ENCODE peak calls at places on chromosomes 1 and 21, in nine cellular contexts. One of them, this sample, is unnamed.

GRCh38 chr1:5265416-5266075 is 611.1 kb downstream of the AJAP1 start:
- DNase-seq in GM03348: no peak
- DNase-seq in NCI-H1092 treated with DMSO at 0.1 percent for 48 hours: no peak
- DNase-seq in posterior cingulate gyrus: peak; percentile 74
- DNase-seq in iPS-NIHi11: no peak
- DNase-seq in prostate gland: no peak
- DNase-seq in activated CD8-positive, alpha-beta T cell treated with anti-CD3 and anti-CD28 coated beads, Interleukin-2, amount 10 ng/mL, durations not matched to agents 7 days and 5 days: no peak
- DNase-seq in cardiac fibroblast: no peak
- DNase-seq in central memory CD8-positive, alpha-beta T cell: no peak
- DNase-seq in this sample: no peak

GRCh38 chr21:33451634-33452071 is 28.1 kb downstream of the TMEM50B start:
- DNase-seq in GM03348: no peak
- DNase-seq in NCI-H1092 treated with DMSO at 0.1 percent for 48 hours: no peak
- DNase-seq in posterior cingulate gyrus: no peak
- DNase-seq in iPS-NIHi11: no peak
- DNase-seq in prostate gland: peak; percentile 56
- DNase-seq in activated CD8-positive, alpha-beta T cell treated with anti-CD3 and anti-CD28 coated beads, Interleukin-2, amount 10 ng/mL, durations not matched to agents 7 days and 5 days: no peak
- DNase-seq in cardiac fibroblast: no peak
- DNase-seq in central memory CD8-positive, alpha-beta T cell: no peak
- DNase-seq in this sample: peak; percentile 54

GRCh38 chr1:6145864-6146410 is 34.2 kb downstream of the CHD5 start:
- DNase-seq in GM03348: no peak
- DNase-seq in NCI-H1092 treated with DMSO at 0.1 percent for 48 hours: no peak
- DNase-seq in posterior cingulate gyrus: no peak
- DNase-seq in iPS-NIHi11: no peak
- DNase-seq in prostate gland: no peak
- DNase-seq in activated CD8-positive, alpha-beta T cell treated with anti-CD3 and anti-CD28 coated beads, Interleukin-2, amount 10 ng/mL, durations not matched to agents 7 days and 5 days: no peak
- DNase-seq in cardiac fibroblast: no peak
- DNase-seq in central memory CD8-positive, alpha-beta T cell: no peak
- DNase-seq in this sample: no peak

GRCh38 chr1:58819719-58820118 is 35.9 kb upstream of the JUN start:
- DNase-seq in GM03348: no peak
- DNase-seq in NCI-H1092 treated with DMSO at 0.1 percent for 48 hours: no peak
- DNase-seq in posterior cingulate gyrus: no peak
- DNase-seq in iPS-NIHi11: no peak
- DNase-seq in prostate gland: no peak
- DNase-seq in activated CD8-positive, alpha-beta T cell treated with anti-CD3 and anti-CD28 coated beads, Interleukin-2, amount 10 ng/mL, durations not matched to agents 7 days and 5 days: no peak
- DNase-seq in cardiac fibroblast: peak; percentile 14
- DNase-seq in central memory CD8-positive, alpha-beta T cell: no peak
- DNase-seq in this sample: no peak

GRCh38 chr21:37461494-37461893 is 94.9 kb downstream of the DYRK1A start:
- DNase-seq in GM03348: no peak
- DNase-seq in NCI-H1092 treated with DMSO at 0.1 percent for 48 hours: no peak
- DNase-seq in posterior cingulate gyrus: no peak
- DNase-seq in iPS-NIHi11: no peak
- DNase-seq in prostate gland: no peak
- DNase-seq in activated CD8-positive, alpha-beta T cell treated with anti-CD3 and anti-CD28 coated beads, Interleukin-2, amount 10 ng/mL, durations not matched to agents 7 days and 5 days: no peak
- DNase-seq in cardiac fibroblast: peak; percentile 34
- DNase-seq in central memory CD8-positive, alpha-beta T cell: no peak
- DNase-seq in this sample: no peak

GRCh38 chr1:209850342-209850979 is 22.7 kb downstream of the UTP25 start:
- DNase-seq in GM03348: peak; percentile 74
- DNase-seq in NCI-H1092 treated with DMSO at 0.1 percent for 48 hours: peak; percentile 38
- DNase-seq in posterior cingulate gyrus: peak; percentile 98
- DNase-seq in iPS-NIHi11: peak; percentile 53
- DNase-seq in prostate gland: peak; percentile 73
- DNase-seq in activated CD8-positive, alpha-beta T cell treated with anti-CD3 and anti-CD28 coated beads, Interleukin-2, amount 10 ng/mL, durations not matched to agents 7 days and 5 days: peak; percentile 27
- DNase-seq in cardiac fibroblast: peak; percentile 79
- DNase-seq in central memory CD8-positive, alpha-beta T cell: no peak
- DNase-seq in this sample: no peak

GRCh38 chr1:179709841-179710329 is 33.2 kb upstream of the FAM163A start:
- DNase-seq in GM03348: no peak
- DNase-seq in NCI-H1092 treated with DMSO at 0.1 percent for 48 hours: peak; percentile 75
- DNase-seq in posterior cingulate gyrus: no peak
- DNase-seq in iPS-NIHi11: no peak
- DNase-seq in prostate gland: peak; percentile 6
- DNase-seq in activated CD8-positive, alpha-beta T cell treated with anti-CD3 and anti-CD28 coated beads, Interleukin-2, amount 10 ng/mL, durations not matched to agents 7 days and 5 days: no peak
- DNase-seq in cardiac fibroblast: peak; percentile 93
- DNase-seq in central memory CD8-positive, alpha-beta T cell: no peak
- DNase-seq in this sample: no peak

GRCh38 chr1:11594222-11594621 is 60.0 kb downstream of the FBXO2 start:
- DNase-seq in GM03348: peak; percentile 29
- DNase-seq in NCI-H1092 treated with DMSO at 0.1 percent for 48 hours: no peak
- DNase-seq in posterior cingulate gyrus: no peak
- DNase-seq in iPS-NIHi11: peak; percentile 77
- DNase-seq in prostate gland: no peak
- DNase-seq in activated CD8-positive, alpha-beta T cell treated with anti-CD3 and anti-CD28 coated beads, Interleukin-2, amount 10 ng/mL, durations not matched to agents 7 days and 5 days: no peak
- DNase-seq in cardiac fibroblast: peak; percentile 33
- DNase-seq in central memory CD8-positive, alpha-beta T cell: no peak
- DNase-seq in this sample: no peak

GRCh38 chr1:157105988-157106812 is 6.6 kb upstream of the ETV3L start:
- DNase-seq in GM03348: peak; percentile 89
- DNase-seq in NCI-H1092 treated with DMSO at 0.1 percent for 48 hours: no peak
- DNase-seq in posterior cingulate gyrus: peak; percentile 79
- DNase-seq in iPS-NIHi11: no peak
- DNase-seq in prostate gland: no peak
- DNase-seq in activated CD8-positive, alpha-beta T cell treated with anti-CD3 and anti-CD28 coated beads, Interleukin-2, amount 10 ng/mL, durations not matched to agents 7 days and 5 days: peak; percentile 39
- DNase-seq in cardiac fibroblast: peak; percentile 65
- DNase-seq in central memory CD8-positive, alpha-beta T cell: no peak
- DNase-seq in this sample: no peak

GRCh38 chr1:63116016-63116415 is 206.4 kb upstream of the FOXD3 start:
- DNase-seq in GM03348: no peak
- DNase-seq in NCI-H1092 treated with DMSO at 0.1 percent for 48 hours: no peak
- DNase-seq in posterior cingulate gyrus: no peak
- DNase-seq in iPS-NIHi11: no peak
- DNase-seq in prostate gland: no peak
- DNase-seq in activated CD8-positive, alpha-beta T cell treated with anti-CD3 and anti-CD28 coated beads, Interleukin-2, amount 10 ng/mL, durations not matched to agents 7 days and 5 days: no peak
- DNase-seq in cardiac fibroblast: peak; percentile 17
- DNase-seq in central memory CD8-positive, alpha-beta T cell: no peak
- DNase-seq in this sample: no peak

GRCh38 chr1:210645582-210646257 is 317.0 kb downstream of the HHAT start:
- DNase-seq in GM03348: no peak
- DNase-seq in NCI-H1092 treated with DMSO at 0.1 percent for 48 hours: no peak
- DNase-seq in posterior cingulate gyrus: no peak
- DNase-seq in iPS-NIHi11: no peak
- DNase-seq in prostate gland: no peak
- DNase-seq in activated CD8-positive, alpha-beta T cell treated with anti-CD3 and anti-CD28 coated beads, Interleukin-2, amount 10 ng/mL, durations not matched to agents 7 days and 5 days: no peak
- DNase-seq in cardiac fibroblast: no peak
- DNase-seq in central memory CD8-positive, alpha-beta T cell: no peak
- DNase-seq in this sample: no peak

GRCh38 chr1:53642215-53642555 is 96.8 kb downstream of the GLIS1 start:
- DNase-seq in GM03348: no peak
- DNase-seq in NCI-H1092 treated with DMSO at 0.1 percent for 48 hours: no peak
- DNase-seq in posterior cingulate gyrus: no peak
- DNase-seq in iPS-NIHi11: no peak
- DNase-seq in prostate gland: no peak
- DNase-seq in activated CD8-positive, alpha-beta T cell treated with anti-CD3 and anti-CD28 coated beads, Interleukin-2, amount 10 ng/mL, durations not matched to agents 7 days and 5 days: no peak
- DNase-seq in cardiac fibroblast: no peak
- DNase-seq in central memory CD8-positive, alpha-beta T cell: no peak
- DNase-seq in this sample: no peak

GRCh38 chr1:21165632-21166031 is 11.1 kb downstream of the EIF4G3 start:
- DNase-seq in GM03348: no peak
- DNase-seq in NCI-H1092 treated with DMSO at 0.1 percent for 48 hours: no peak
- DNase-seq in posterior cingulate gyrus: no peak
- DNase-seq in iPS-NIHi11: no peak
- DNase-seq in prostate gland: no peak
- DNase-seq in activated CD8-positive, alpha-beta T cell treated with anti-CD3 and anti-CD28 coated beads, Interleukin-2, amount 10 ng/mL, durations not matched to agents 7 days and 5 days: no peak
- DNase-seq in cardiac fibroblast: no peak
- DNase-seq in central memory CD8-positive, alpha-beta T cell: no peak
- DNase-seq in this sample: no peak

GRCh38 chr1:160781914-160782689 is 13.9 kb upstream of the LY9 start:
- DNase-seq in GM03348: no peak
- DNase-seq in NCI-H1092 treated with DMSO at 0.1 percent for 48 hours: no peak
- DNase-seq in posterior cingulate gyrus: no peak
- DNase-seq in iPS-NIHi11: no peak
- DNase-seq in prostate gland: peak; percentile 33
- DNase-seq in activated CD8-positive, alpha-beta T cell treated with anti-CD3 and anti-CD28 coated beads, Interleukin-2, amount 10 ng/mL, durations not matched to agents 7 days and 5 days: peak; percentile 39
- DNase-seq in cardiac fibroblast: no peak
- DNase-seq in central memory CD8-positive, alpha-beta T cell: no peak
- DNase-seq in this sample: no peak

GRCh38 chr1:161039154-161039545 is 386 bp upstream of the TSTD1 start:
- DNase-seq in GM03348: no peak
- DNase-seq in NCI-H1092 treated with DMSO at 0.1 percent for 48 hours: no peak
- DNase-seq in posterior cingulate gyrus: no peak
- DNase-seq in iPS-NIHi11: no peak
- DNase-seq in prostate gland: no peak
- DNase-seq in activated CD8-positive, alpha-beta T cell treated with anti-CD3 and anti-CD28 coated beads, Interleukin-2, amount 10 ng/mL, durations not matched to agents 7 days and 5 days: no peak
- DNase-seq in cardiac fibroblast: no peak
- DNase-seq in central memory CD8-positive, alpha-beta T cell: no peak
- DNase-seq in this sample: no peak

GRCh38 chr1:85867189-85867588 is 159.0 kb upstream of the ZNHIT6 start:
- DNase-seq in GM03348: no peak
- DNase-seq in NCI-H1092 treated with DMSO at 0.1 percent for 48 hours: no peak
- DNase-seq in posterior cingulate gyrus: no peak
- DNase-seq in iPS-NIHi11: no peak
- DNase-seq in prostate gland: no peak
- DNase-seq in activated CD8-positive, alpha-beta T cell treated with anti-CD3 and anti-CD28 coated beads, Interleukin-2, amount 10 ng/mL, durations not matched to agents 7 days and 5 days: no peak
- DNase-seq in cardiac fibroblast: no peak
- DNase-seq in central memory CD8-positive, alpha-beta T cell: no peak
- DNase-seq in this sample: no peak

GRCh38 chr1:154697710-154698109 is 89.7 kb upstream of the ADAR start:
- DNase-seq in GM03348: no peak
- DNase-seq in NCI-H1092 treated with DMSO at 0.1 percent for 48 hours: no peak
- DNase-seq in posterior cingulate gyrus: no peak
- DNase-seq in iPS-NIHi11: no peak
- DNase-seq in prostate gland: no peak
- DNase-seq in activated CD8-positive, alpha-beta T cell treated with anti-CD3 and anti-CD28 coated beads, Interleukin-2, amount 10 ng/mL, durations not matched to agents 7 days and 5 days: no peak
- DNase-seq in cardiac fibroblast: no peak
- DNase-seq in central memory CD8-positive, alpha-beta T cell: no peak
- DNase-seq in this sample: no peak

GRCh38 chr1:3657578-3658230 is 5.4 kb downstream of the TP73 start:
- DNase-seq in GM03348: no peak
- DNase-seq in NCI-H1092 treated with DMSO at 0.1 percent for 48 hours: no peak
- DNase-seq in posterior cingulate gyrus: peak; percentile 65
- DNase-seq in iPS-NIHi11: no peak
- DNase-seq in prostate gland: no peak
- DNase-seq in activated CD8-positive, alpha-beta T cell treated with anti-CD3 and anti-CD28 coated beads, Interleukin-2, amount 10 ng/mL, durations not matched to agents 7 days and 5 days: no peak
- DNase-seq in cardiac fibroblast: no peak
- DNase-seq in central memory CD8-positive, alpha-beta T cell: no peak
- DNase-seq in this sample: no peak

GRCh38 chr1:97364086-97364485 is 556.7 kb downstream of the DPYD start:
- DNase-seq in GM03348: peak; percentile 53
- DNase-seq in NCI-H1092 treated with DMSO at 0.1 percent for 48 hours: no peak
- DNase-seq in posterior cingulate gyrus: no peak
- DNase-seq in iPS-NIHi11: no peak
- DNase-seq in prostate gland: no peak
- DNase-seq in activated CD8-positive, alpha-beta T cell treated with anti-CD3 and anti-CD28 coated beads, Interleukin-2, amount 10 ng/mL, durations not matched to agents 7 days and 5 days: no peak
- DNase-seq in cardiac fibroblast: peak; percentile 45
- DNase-seq in central memory CD8-positive, alpha-beta T cell: no peak
- DNase-seq in this sample: no peak

GRCh38 chr1:229130028-229130668 is 140.8 kb upstream of the RAB4A start:
- DNase-seq in GM03348: no peak
- DNase-seq in NCI-H1092 treated with DMSO at 0.1 percent for 48 hours: no peak
- DNase-seq in posterior cingulate gyrus: no peak
- DNase-seq in iPS-NIHi11: no peak
- DNase-seq in prostate gland: no peak
- DNase-seq in activated CD8-positive, alpha-beta T cell treated with anti-CD3 and anti-CD28 coated beads, Interleukin-2, amount 10 ng/mL, durations not matched to agents 7 days and 5 days: peak; percentile 58
- DNase-seq in cardiac fibroblast: no peak
- DNase-seq in central memory CD8-positive, alpha-beta T cell: no peak
- DNase-seq in this sample: no peak

GRCh38 chr1:38360807-38361206 is 314.2 kb upstream of the POU3F1 start:
- DNase-seq in GM03348: no peak
- DNase-seq in NCI-H1092 treated with DMSO at 0.1 percent for 48 hours: no peak
- DNase-seq in posterior cingulate gyrus: no peak
- DNase-seq in iPS-NIHi11: peak; percentile 38
- DNase-seq in prostate gland: no peak
- DNase-seq in activated CD8-positive, alpha-beta T cell treated with anti-CD3 and anti-CD28 coated beads, Interleukin-2, amount 10 ng/mL, durations not matched to agents 7 days and 5 days: no peak
- DNase-seq in cardiac fibroblast: no peak
- DNase-seq in central memory CD8-positive, alpha-beta T cell: no peak
- DNase-seq in this sample: no peak

GRCh38 chr1:12617901-12618660 is at the start of gene DHRS3:
- DNase-seq in GM03348: peak; percentile 92
- DNase-seq in NCI-H1092 treated with DMSO at 0.1 percent for 48 hours: peak; percentile 92
- DNase-seq in posterior cingulate gyrus: peak; percentile 94
- DNase-seq in iPS-NIHi11: peak; percentile 86
- DNase-seq in prostate gland: peak; percentile 93
- DNase-seq in activated CD8-positive, alpha-beta T cell treated with anti-CD3 and anti-CD28 coated beads, Interleukin-2, amount 10 ng/mL, durations not matched to agents 7 days and 5 days: peak; percentile 87
- DNase-seq in cardiac fibroblast: peak; percentile 77
- DNase-seq in central memory CD8-positive, alpha-beta T cell: peak; percentile 59
- DNase-seq in this sample: peak; percentile 26

GRCh38 chr1:180251526-180252305 is 21.7 kb downstream of the LHX4 start:
- DNase-seq in GM03348: no peak
- DNase-seq in NCI-H1092 treated with DMSO at 0.1 percent for 48 hours: no peak
- DNase-seq in posterior cingulate gyrus: peak; percentile 75
- DNase-seq in iPS-NIHi11: no peak
- DNase-seq in prostate gland: no peak
- DNase-seq in activated CD8-positive, alpha-beta T cell treated with anti-CD3 and anti-CD28 coated beads, Interleukin-2, amount 10 ng/mL, durations not matched to agents 7 days and 5 days: no peak
- DNase-seq in cardiac fibroblast: no peak
- DNase-seq in central memory CD8-positive, alpha-beta T cell: no peak
- DNase-seq in this sample: no peak

GRCh38 chr1:53359934-53360276 is 32.0 kb upstream of the LRP8 start:
- DNase-seq in GM03348: no peak
- DNase-seq in NCI-H1092 treated with DMSO at 0.1 percent for 48 hours: no peak
- DNase-seq in posterior cingulate gyrus: no peak
- DNase-seq in iPS-NIHi11: no peak
- DNase-seq in prostate gland: no peak
- DNase-seq in activated CD8-positive, alpha-beta T cell treated with anti-CD3 and anti-CD28 coated beads, Interleukin-2, amount 10 ng/mL, durations not matched to agents 7 days and 5 days: no peak
- DNase-seq in cardiac fibroblast: no peak
- DNase-seq in central memory CD8-positive, alpha-beta T cell: no peak
- DNase-seq in this sample: no peak

GRCh38 chr1:29686012-29686930 is 449.9 kb downstream of the PTPRU start:
- DNase-seq in GM03348: no peak
- DNase-seq in NCI-H1092 treated with DMSO at 0.1 percent for 48 hours: no peak
- DNase-seq in posterior cingulate gyrus: peak; percentile 13
- DNase-seq in iPS-NIHi11: no peak
- DNase-seq in prostate gland: no peak
- DNase-seq in activated CD8-positive, alpha-beta T cell treated with anti-CD3 and anti-CD28 coated beads, Interleukin-2, amount 10 ng/mL, durations not matched to agents 7 days and 5 days: no peak
- DNase-seq in cardiac fibroblast: no peak
- DNase-seq in central memory CD8-positive, alpha-beta T cell: no peak
- DNase-seq in this sample: no peak

GRCh38 chr1:163083690-163084089 is 14.5 kb downstream of the RGS4 start:
- DNase-seq in GM03348: no peak
- DNase-seq in NCI-H1092 treated with DMSO at 0.1 percent for 48 hours: no peak
- DNase-seq in posterior cingulate gyrus: no peak
- DNase-seq in iPS-NIHi11: no peak
- DNase-seq in prostate gland: no peak
- DNase-seq in activated CD8-positive, alpha-beta T cell treated with anti-CD3 and anti-CD28 coated beads, Interleukin-2, amount 10 ng/mL, durations not matched to agents 7 days and 5 days: no peak
- DNase-seq in cardiac fibroblast: no peak
- DNase-seq in central memory CD8-positive, alpha-beta T cell: no peak
- DNase-seq in this sample: no peak

GRCh38 chr21:45482899-45483821 is 59.1 kb downstream of the SLC19A1 start:
- DNase-seq in GM03348: no peak
- DNase-seq in NCI-H1092 treated with DMSO at 0.1 percent for 48 hours: no peak
- DNase-seq in posterior cingulate gyrus: peak; percentile 83
- DNase-seq in iPS-NIHi11: no peak
- DNase-seq in prostate gland: no peak
- DNase-seq in activated CD8-positive, alpha-beta T cell treated with anti-CD3 and anti-CD28 coated beads, Interleukin-2, amount 10 ng/mL, durations not matched to agents 7 days and 5 days: peak; percentile 72
- DNase-seq in cardiac fibroblast: no peak
- DNase-seq in central memory CD8-positive, alpha-beta T cell: no peak
- DNase-seq in this sample: no peak

GRCh38 chr1:204146965-204147364 is 4.9 kb downstream of the ETNK2 start:
- DNase-seq in GM03348: no peak
- DNase-seq in NCI-H1092 treated with DMSO at 0.1 percent for 48 hours: no peak
- DNase-seq in posterior cingulate gyrus: peak; percentile 72
- DNase-seq in iPS-NIHi11: no peak
- DNase-seq in prostate gland: no peak
- DNase-seq in activated CD8-positive, alpha-beta T cell treated with anti-CD3 and anti-CD28 coated beads, Interleukin-2, amount 10 ng/mL, durations not matched to agents 7 days and 5 days: no peak
- DNase-seq in cardiac fibroblast: no peak
- DNase-seq in central memory CD8-positive, alpha-beta T cell: no peak
- DNase-seq in this sample: no peak

This sample was measured in NCI-H2029.